ENCODE peak calls at places on chromosomes 12 and 14, in four cellular contexts. Q, C, R and U are unnamed samples.

GRCh38 chr12:25321772-25322171 is 71.0 kb upstream of the KRAS start:
- DNase-seq in Q (no peak), C (no peak), R (no peak), U (no peak)

GRCh38 chr12:52692253-52692652 is 11.1 kb downstream of the KRT77 start:
- DNase-seq in Q (no peak), C (no peak), R (no peak), U (no peak)

GRCh38 chr12:57119694-57120093 is 8.5 kb upstream of the STAT6 start:
- DNase-seq in Q (no peak), C (no peak), R (no peak), U (no peak)

GRCh38 chr14:100524233-100524932 is 62.8 kb downstream of the BEGAIN start:
- DNase-seq in Q (no peak), C (no peak), R (no peak), U (no peak)

GRCh38 chr14:76546426-76547221 is 170.7 kb downstream of the ESRRB start:
- DNase-seq in Q (no peak), C (peak), R (no peak), U (peak)

GRCh38 chr12:79555006-79555925 is 135.5 kb downstream of the PAWR start:
- DNase-seq in Q (no peak), C (peak), R (peak), U (no peak)

GRCh38 chr12:122048156-122048555 is 26.5 kb downstream of the BCL7A start:
- DNase-seq in Q (no peak), C (no peak), R (no peak), U (no peak)

GRCh38 chr12:69936214-69936731 is 111.2 kb downstream of the MYRFL start:
- DNase-seq in Q (no peak), C (no peak), R (no peak), U (no peak)

GRCh38 chr12:43038991-43039390 is 449.4 kb upstream of the PRICKLE1 start:
- DNase-seq in Q (no peak), C (no peak), R (no peak), U (no peak)

GRCh38 chr14:81018245-81018644 is 62.8 kb downstream of the TSHR start:
- DNase-seq in Q (no peak), C (no peak), R (no peak), U (no peak)

GRCh38 chr14:72291908-72292688 is 359.9 kb downstream of the RGS6 start:
- DNase-seq in Q (no peak), C (peak), R (peak), U (peak)

GRCh38 chr14:30077946-30078345 is 150.3 kb upstream of the PRKD1 start:
- DNase-seq in Q (no peak), C (no peak), R (no peak), U (no peak)

GRCh38 chr12:130477221-130477620 is 139.5 kb downstream of the PIWIL1 start:
- DNase-seq in Q (no peak), C (no peak), R (no peak), U (no peak)

GRCh38 chr14:60561845-60562746 is 53.1 kb downstream of the SIX6 start:
- DNase-seq in Q (no peak), C (peak), R (peak), U (peak)

GRCh38 chr12:4270670-4271432 is 2.7 kb upstream of the CCND2 start:
- DNase-seq in Q (peak), C (no peak), R (no peak), U (no peak)

GRCh38 chr12:70177637-70178036 is 65.6 kb upstream of the CNOT2 start:
- DNase-seq in Q (no peak), C (no peak), R (no peak), U (no peak)

GRCh38 chr14:76574416-76574815 is 186.9 kb upstream of the VASH1 start:
- DNase-seq in Q (no peak), C (no peak), R (no peak), U (no peak)

GRCh38 chr12:109773384-109774011 is 59.7 kb downstream of the TRPV4 start:
- DNase-seq in Q (no peak), C (no peak), R (no peak), U (no peak)

GRCh38 chr12:123064356-123064755 is 83.9 kb downstream of the ARL6IP4 start:
- DNase-seq in Q (no peak), C (no peak), R (no peak), U (no peak)

GRCh38 chr12:58833844-58834243 is 86.5 kb downstream of the LRIG3 start:
- DNase-seq in Q (no peak), C (no peak), R (peak), U (no peak)

GRCh38 chr12:25699454-25699853 is 146.4 kb upstream of the LMNTD1 start:
- DNase-seq in Q (no peak), C (no peak), R (no peak), U (no peak)

GRCh38 chr12:51326762-51327439 is 2.9 kb upstream of the BIN2 start:
- DNase-seq in Q (no peak), C (peak), R (no peak), U (no peak)

GRCh38 chr12:131046813-131047788 is 93.4 kb downstream of the ADGRD1 start:
- DNase-seq in Q (no peak), C (no peak), R (no peak), U (no peak)